ENCODE peak calls at places on chromosomes 4 and X, in six cellular contexts. P is BE2C, T is B cell, S is heart right ventricle, D is coronary artery, Q is heart left ventricle. V is an unnamed sample.

GRCh38 chrX:85569691-85570090 is 190.2 kb upstream of the POF1B start:
- DNase-seq in D (no peak), T (no peak), P (no peak), S (no peak), Q (no peak), V (no peak)

GRCh38 chr4:168888715-168889215 is 121.3 kb downstream of the CBR4 start:
- DNase-seq in T (no peak), Q (no peak), S (no peak), D (no peak), P (no peak), V (no peak)

GRCh38 chr4:152258804-152259708 is 276.8 kb downstream of the FBXW7 start:
- DNase-seq in S (no peak), Q (no peak), P (no peak), D (no peak), T (no peak), V (no peak)

GRCh38 chr4:164935363-164935762 is 42.1 kb downstream of the TRIM61 start:
- DNase-seq in S (no peak), P (no peak), T (no peak), D (no peak), Q (no peak), V (no peak)

GRCh38 chrX:42098897-42099296 is 175.5 kb upstream of the CASK start:
- DNase-seq in D (no peak), P (peak), S (peak), Q (peak), T (no peak), V (peak)

GRCh38 chrX:97987979-97988378 is 1104.3 kb downstream of the RPA4 start:
- DNase-seq in T (no peak), S (no peak), Q (no peak), D (no peak), P (no peak), V (no peak)

GRCh38 chr4:123616970-123617392 is 220.4 kb downstream of the SPRY1 start:
- DNase-seq in D (no peak), T (peak), S (peak), Q (peak), P (no peak), V (peak)

GRCh38 chr4:103306870-103307345 is 108.8 kb upstream of the CENPE start:
- DNase-seq in D (no peak), Q (peak), S (peak), P (peak), T (no peak), V (peak)

GRCh38 chrX:470686-471085 is 84.0 kb upstream of the PPP2R3B start:
- DNase-seq in D (no peak), T (no peak), P (no peak), S (no peak), Q (no peak), V (no peak)

GRCh38 chr4:177573487-177573886 is 131.2 kb upstream of the AGA start:
- DNase-seq in P (no peak), Q (no peak), D (no peak), T (no peak), S (no peak), V (no peak)

GRCh38 chr4:1462768-1463075 is 56.5 kb upstream of the NKX1-1 start:
- DNase-seq in S (no peak), D (no peak), T (peak), P (no peak), Q (no peak), V (no peak)

GRCh38 chr4:140083320-140083719 is 70.7 kb downstream of the MAML3 start:
- DNase-seq in T (no peak), S (no peak), Q (no peak), D (no peak), P (no peak), V (no peak)

GRCh38 chr4:74369860-74370259 is 4.9 kb downstream of the EREG start:
- DNase-seq in Q (no peak), T (no peak), P (no peak), D (no peak), S (no peak), V (no peak)

GRCh38 chr4:171342646-171343045 is 470.6 kb upstream of the GALNTL6 start:
- DNase-seq in S (no peak), T (no peak), D (no peak), P (no peak), Q (no peak), V (no peak)

GRCh38 chrX:76148753-76149152 is 24.1 kb upstream of the PBDC1 start:
- DNase-seq in T (no peak), Q (peak), S (peak), D (no peak), P (peak), V (peak)

GRCh38 chrX:110210417-110211139 is 107.3 kb downstream of the AMMECR1 start:
- DNase-seq in S (no peak), T (no peak), P (no peak), Q (no peak), D (no peak), V (no peak)

GRCh38 chrX:70132244-70132643 is 1.0 kb upstream of the IGBP1 start:
- DNase-seq in T (no peak), Q (no peak), D (no peak), S (no peak), P (no peak), V (no peak)

GRCh38 chrX:104565791-104566687 is at the start of gene IL1RAPL2:
- DNase-seq in T (no peak), D (no peak), S (peak), Q (no peak), P (peak), V (peak)

GRCh38 chr4:155342142-155342541 is 34.6 kb downstream of the MAP9 start:
- DNase-seq in S (no peak), Q (no peak), D (no peak), P (no peak), T (no peak), V (no peak)

GRCh38 chrX:1546601-1547275 is 9.8 kb upstream of the P2RY8 start:
- DNase-seq in T (no peak), Q (peak), D (no peak), S (peak), P (no peak), V (no peak)

GRCh38 chr4:81049861-81050423 is 19.4 kb downstream of the BMP3 start:
- DNase-seq in Q (no peak), S (no peak), P (no peak), D (no peak), T (no peak), V (no peak)

GRCh38 chr4:2330119-2331042 is 68.5 kb upstream of the MXD4 start:
- DNase-seq in S (no peak), T (no peak), P (no peak), Q (no peak), D (no peak), V (no peak)

GRCh38 chrX:12820737-12821136 is 29.5 kb downstream of the PRPS2 start:
- DNase-seq in T (no peak), S (no peak), P (no peak), D (no peak), Q (no peak), V (no peak)

GRCh38 chr4:90824266-90825167 is 697.3 kb downstream of the CCSER1 start:
- DNase-seq in Q (no peak), D (no peak), T (no peak), S (no peak), P (no peak), V (no peak)

GRCh38 chrX:28472926-28473325 is 114.3 kb upstream of the IL1RAPL1 start:
- DNase-seq in T (no peak), P (no peak), Q (no peak), D (no peak), S (no peak), V (no peak)

GRCh38 chr4:126440297-126440696 is 1125.5 kb downstream of the FAT4 start:
- DNase-seq in S (no peak), Q (no peak), T (no peak), D (no peak), P (no peak), V (peak)

GRCh38 chrX:2401590-2402360 is 99.0 kb downstream of the DHRSX start:
- DNase-seq in S (peak), P (no peak), D (no peak), T (no peak), Q (no peak), V (no peak)

GRCh38 chrX:1661048-1661921 is 46.4 kb downstream of the ASMT start:
- DNase-seq in Q (no peak), T (peak), P (no peak), D (no peak), S (no peak), V (peak)

GRCh38 chr4:155941085-155941484 is 12.6 kb downstream of the CTSO start:
- DNase-seq in Q (no peak), S (no peak), P (no peak), D (no peak), T (no peak), V (no peak)

GRCh38 chr4:95289028-95289634 is 259.6 kb downstream of the UNC5C start:
- DNase-seq in S (no peak), D (no peak), Q (no peak), T (no peak), P (no peak), V (no peak)

GRCh38 chr4:176409627-176410026 is 89.9 kb downstream of the SPCS3 start:
- DNase-seq in Q (no peak), T (no peak), P (no peak), S (no peak), D (no peak), V (no peak)

GRCh38 chrX:142204522-142205433 is at the start of gene MAGEC2:
- DNase-seq in D (no peak), S (no peak), Q (no peak), P (no peak), T (no peak), V (no peak)

GRCh38 chr4:6992728-6993655 is 50.2 kb upstream of the TADA2B start:
- DNase-seq in T (no peak), P (peak), S (no peak), Q (no peak), D (no peak), V (no peak)

GRCh38 chr4:142696334-142697122 is 149.6 kb downstream of the INPP4B start:
- DNase-seq in S (no peak), T (no peak), Q (no peak), P (no peak), D (no peak), V (no peak)

GRCh38 chrX:102517331-102517730 is 792 bp upstream of the TMSB15A start:
- DNase-seq in S (no peak), P (no peak), T (no peak), Q (no peak), D (no peak), V (no peak)

GRCh38 chrX:86148024-86148511 is at the start of gene DACH2:
- DNase-seq in P (peak), Q (peak), T (peak), S (peak), D (peak), V (peak)

GRCh38 chr4:183722738-183723560 is 63.9 kb downstream of the TRAPPC11 start:
- DNase-seq in S (peak), T (peak), Q (peak), D (no peak), P (peak), V (peak)

GRCh38 chr4:153676984-153677383 is 7.1 kb upstream of the TLR2 start:
- DNase-seq in S (no peak), P (no peak), D (no peak), T (no peak), Q (no peak), V (no peak)

DNA sequence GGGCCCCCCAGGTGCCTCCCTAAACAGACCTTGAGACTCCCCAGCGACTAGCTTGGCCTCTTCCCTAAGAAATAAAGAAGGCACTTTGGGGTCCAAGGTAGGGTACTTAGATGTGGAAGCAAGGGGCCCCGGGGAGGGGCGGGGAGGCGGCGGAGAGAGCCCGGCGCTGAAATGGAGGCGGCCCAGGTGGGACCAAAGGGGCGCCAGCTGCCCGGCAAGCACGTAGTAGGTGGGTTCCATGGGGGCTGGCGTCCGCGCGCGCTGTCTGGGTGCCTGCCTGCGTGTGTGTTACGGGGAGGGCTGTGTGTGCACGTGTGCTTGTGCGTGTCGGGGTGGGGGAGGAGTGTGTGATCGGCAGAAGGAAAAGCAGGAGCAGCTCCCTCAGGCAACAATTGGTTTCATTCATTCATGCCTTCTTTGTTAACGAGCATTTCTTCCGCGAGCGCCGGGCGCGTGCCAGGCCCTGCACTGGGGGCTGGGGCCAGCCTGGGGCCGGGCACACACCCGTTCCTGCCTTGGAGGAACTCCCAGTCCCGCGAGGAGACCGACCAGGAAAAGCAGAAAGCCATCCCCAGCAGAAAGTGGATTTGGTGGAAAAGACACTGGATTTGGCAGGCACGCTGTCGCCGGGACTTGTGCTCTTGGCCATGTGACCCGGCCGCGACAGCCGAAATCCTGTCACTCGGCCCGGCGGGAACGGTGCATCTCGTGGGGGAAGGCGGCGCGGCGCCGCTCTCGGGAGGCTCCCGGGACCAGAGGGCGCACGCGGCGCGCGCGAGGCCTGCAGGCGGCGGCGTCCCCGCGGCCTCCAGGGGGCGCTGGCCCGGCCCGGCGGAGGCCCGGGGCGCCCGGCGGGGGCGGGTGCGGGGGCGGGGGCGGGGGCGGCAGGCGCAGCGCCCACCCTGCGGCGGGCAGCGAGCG is 3.3 kb upstream of the DUSP9 start:
- DNase-seq in D (no peak), P (peak), S (no peak), Q (no peak), T (peak), V (peak)
- TF ChIP-seq CTCF in D (no peak), P (no peak), S (peak), Q (no peak), T (peak), V (no peak)

DNA sequence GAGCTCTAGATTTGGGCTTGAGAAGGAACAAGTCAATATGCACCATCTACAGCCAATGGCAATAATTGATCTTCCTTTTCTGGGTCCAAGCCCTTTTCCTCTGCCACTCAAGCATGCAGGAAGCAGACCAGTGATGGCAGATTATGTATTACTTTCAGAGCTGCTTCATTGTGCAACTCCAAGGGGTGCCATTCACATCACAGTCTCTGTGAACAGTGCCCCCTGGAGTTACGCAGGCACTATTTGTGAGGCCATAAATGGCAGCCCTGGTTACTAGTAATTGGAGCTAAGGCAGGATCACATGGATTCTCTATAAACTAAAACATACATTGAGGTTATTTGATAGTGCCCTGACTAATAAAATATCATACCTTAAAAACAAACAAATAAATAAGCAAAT is 313.4 kb upstream of the SLC7A11 start:
- DNase-seq in Q (no peak), D (no peak), T (no peak), P (peak), S (no peak), V (no peak)
- TF ChIP-seq CTCF in Q (no peak), D (no peak), T (no peak), P (peak), S (no peak), V (no peak)

GRCh38 chrX:136608295-136608933 is 39.5 kb upstream of the CD40LG start:
- DNase-seq in D (no peak), S (peak), Q (peak), P (peak), T (no peak), V (peak)
- TF ChIP-seq CTCF in D (no peak), S (peak), Q (peak), P (peak), T (peak), V (peak)

DNA sequence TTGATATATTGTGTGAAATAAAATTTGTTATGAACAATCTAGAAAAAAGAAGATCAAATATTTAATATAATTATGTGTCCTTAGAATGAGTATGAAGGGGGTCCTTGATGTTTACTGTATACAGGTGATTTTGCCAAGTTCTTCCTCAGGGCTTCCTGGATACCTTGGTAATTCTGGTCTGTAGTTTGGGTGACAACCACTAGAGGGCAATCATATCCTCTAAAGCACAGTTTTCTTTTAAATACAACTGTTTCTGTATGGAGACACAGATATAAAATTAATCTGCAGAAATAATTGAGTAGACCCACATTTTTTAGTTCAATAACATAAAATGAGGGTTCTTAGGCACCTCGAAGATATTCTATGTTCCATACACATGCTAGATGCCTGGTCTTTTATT is 157.7 kb downstream of the SPANXN1 start:
- DNase-seq in S (no peak), P (no peak), T (peak), Q (no peak), D (no peak), V (peak)
- TF ChIP-seq CTCF in S (peak), P (peak), T (peak), Q (peak), D (peak), V (peak)

GRCh38 chrX:52217494-52218160 is 32.9 kb downstream of the MAGED4 start:
- DNase-seq in S (no peak), P (no peak), D (no peak), T (no peak), Q (no peak), V (no peak)
- TF ChIP-seq CTCF in S (no peak), P (peak), D (no peak), T (no peak), Q (no peak), V (no peak)

GRCh38 chr4:125323547-125324100 is 8.9 kb downstream of the FAT4 start:
- DNase-seq in S (peak), P (no peak), Q (no peak), T (no peak), D (no peak), V (no peak)

GRCh38 chr4:125325733-125326132 is 11.0 kb downstream of the FAT4 start:
- DNase-seq in S (no peak), Q (no peak), P (no peak), D (no peak), T (no peak), V (no peak)

GRCh38 chr4:125321709-125322362 is 7.1 kb downstream of the FAT4 start:
- DNase-seq in Q (no peak), D (no peak), T (no peak), S (no peak), P (no peak), V (no peak)

GRCh38 chr4:125319311-125319710 is 4.6 kb downstream of the FAT4 start:
- DNase-seq in D (no peak), T (no peak), Q (no peak), S (no peak), P (no peak), V (no peak)

GRCh38 chr4:125322363-125322730 is 7.6 kb downstream of the FAT4 start:
- DNase-seq in Q (no peak), S (peak), D (no peak), P (no peak), T (no peak), V (no peak)
- TF ChIP-seq CTCF in Q (no peak), S (no peak), D (no peak), P (no peak), T (no peak), V (no peak)

GRCh38 chrX:36898301-36898700 is 109.9 kb upstream of the FAM47C start:
- DNase-seq in T (no peak), Q (no peak), S (no peak), D (no peak), P (no peak), V (no peak)
- TF ChIP-seq CTCF in T (no peak), Q (no peak), S (no peak), D (no peak), P (peak), V (peak)

GRCh38 chrX:23699636-23700194 is 32.4 kb downstream of the PRDX4 start:
- DNase-seq in T (peak), P (peak), D (no peak), Q (no peak), S (peak), V (no peak)

GRCh38 chrX:23692166-23692565 is 24.9 kb downstream of the PRDX4 start:
- DNase-seq in P (no peak), S (no peak), D (no peak), T (no peak), Q (no peak), V (no peak)

DNA sequence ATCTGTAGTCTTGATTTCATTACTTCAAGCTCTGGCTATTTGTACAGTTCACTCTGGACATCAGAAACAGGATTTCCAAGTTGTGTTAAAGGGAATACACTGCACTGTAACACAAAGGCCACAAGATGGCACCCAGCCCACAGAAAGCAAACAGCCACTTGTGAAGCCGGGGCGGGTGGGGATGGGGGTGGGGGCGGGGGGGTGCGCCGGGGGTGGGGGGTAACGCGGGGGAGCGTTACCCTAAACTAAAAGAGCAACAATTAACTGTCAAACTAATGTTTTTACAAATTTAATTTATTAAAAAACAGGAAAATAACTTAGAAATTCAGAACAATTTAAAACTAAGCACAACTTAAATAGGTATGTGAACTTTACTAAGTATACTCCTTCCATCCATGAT is 27.3 kb downstream of the PRDX4 start:
- DNase-seq in D (no peak), P (peak), Q (peak), S (peak), T (peak), V (peak)
- TF ChIP-seq CTCF in D (no peak), P (peak), Q (peak), S (peak), T (peak), V (peak)

V was measured in nephron progenitor cell.